ENCODE peak calls at places on chromosomes 5 and 9, in four cellular contexts. U is GM23248, W is WERI-Rb-1, A is brain microvascular endothelial cell. M is an unnamed sample.

GRCh38 chr5:68274847-68275700 is 59.5 kb downstream of the PIK3R1 start:
- DNase-seq in W (no peak), A (no peak), U (no peak), M (no peak)

GRCh38 chr9:128027166-128027539 is 40.0 kb downstream of the NAIF1 start:
- DNase-seq in A (no peak), W (no peak), U (peak), M (no peak)

GRCh38 chr5:126464959-126465358 is 41.8 kb downstream of the GRAMD2B start:
- DNase-seq in A (no peak), U (no peak), W (no peak), M (no peak)

GRCh38 chr5:150320048-150320555 is 17.4 kb upstream of the ARSI start:
- DNase-seq in A (peak), W (no peak), U (peak), M (peak)

GRCh38 chr5:176192094-176192721 is 46.0 kb upstream of the SIMC1 start:
- DNase-seq in W (no peak), U (no peak), A (no peak), M (no peak)

GRCh38 chr5:111415053-111415452 is 97.3 kb downstream of the STARD4 start:
- DNase-seq in W (no peak), A (no peak), U (no peak), M (no peak)

GRCh38 chr5:121144764-121145163 is 680.7 kb downstream of the PRR16 start:
- DNase-seq in A (no peak), W (no peak), U (peak), M (no peak)

GRCh38 chr5:98872679-98873078 is 56.1 kb downstream of the CHD1 start:
- DNase-seq in W (no peak), U (peak), A (peak), M (no peak)

GRCh38 chr9:109910616-109911568 is 130.9 kb downstream of the PALM2AKAP2 start:
- DNase-seq in U (peak), A (peak), W (no peak), M (no peak)

GRCh38 chr9:131671150-131671549 is 68.7 kb downstream of the RAPGEF1 start:
- DNase-seq in A (no peak), U (no peak), W (no peak), M (no peak)

GRCh38 chr9:136159851-136160250 is 41.2 kb upstream of the TMEM250 start:
- DNase-seq in A (no peak), W (no peak), U (no peak), M (no peak)

GRCh38 chr5:107557051-107557658 is 113.6 kb downstream of the EFNA5 start:
- DNase-seq in W (no peak), U (no peak), A (peak), M (no peak)

GRCh38 chr9:108057421-108058136 is 568.0 kb upstream of the KLF4 start:
- DNase-seq in A (peak), W (no peak), U (peak), M (peak)

GRCh38 chr5:92861531-92862285 is 719.3 kb downstream of the NR2F1-AS1 start:
- DNase-seq in A (no peak), U (no peak), W (no peak), M (no peak)

GRCh38 chr9:114321759-114322158 is 1.1 kb upstream of the ORM1 start:
- DNase-seq in W (no peak), U (peak), A (peak), M (no peak)

GRCh38 chr9:98929096-98929495 is 14.6 kb upstream of the COL15A1 start:
- DNase-seq in W (no peak), U (no peak), A (no peak), M (no peak)

GRCh38 chr5:126884269-126884819 is 107.4 kb downstream of the LMNB1 start:
- DNase-seq in A (peak), W (no peak), U (peak), M (no peak)

GRCh38 chr5:58458851-58459275 is 1.0 kb downstream of the PLK2 start:
- DNase-seq in A (no peak), U (peak), W (no peak), M (no peak)

GRCh38 chr9:27387722-27388121 is 90.8 kb upstream of the EQTN start:
- DNase-seq in W (no peak), A (no peak), U (no peak), M (no peak)

GRCh38 chr5:75017971-75018370 is 34.4 kb downstream of the GCNT4 start:
- DNase-seq in U (no peak), W (no peak), A (no peak), M (no peak)

GRCh38 chr9:132896264-132896663 is 17.6 kb downstream of the SPACA9 start:
- DNase-seq in A (no peak), U (no peak), W (no peak), M (no peak)

GRCh38 chr9:132894857-132895846 is 16.5 kb downstream of the SPACA9 start:
- DNase-seq in A (no peak), U (no peak), W (no peak), M (no peak)

GRCh38 chr9:132894343-132894742 is 15.6 kb downstream of the SPACA9 start:
- DNase-seq in U (peak), A (no peak), W (no peak), M (no peak)

GRCh38 chr9:132898043-132898442 is 19.3 kb downstream of the SPACA9 start:
- DNase-seq in A (no peak), U (no peak), W (no peak), M (no peak)

GRCh38 chr9:132896906-132897305 is 18.2 kb downstream of the SPACA9 start:
- DNase-seq in U (peak), A (no peak), W (no peak), M (no peak)
- H3K27ac ChIP-seq in U (no peak), A (no peak), W (no peak), M (no peak)

GRCh38 chr5:142871056-142871879 is 101.1 kb downstream of the ARHGAP26 start:
- DNase-seq in U (no peak), A (no peak), W (no peak), M (no peak)
- H3K27ac ChIP-seq in U (no peak), A (no peak), W (no peak), M (peak)

GRCh38 chr9:37437010-37437409 is 14.5 kb downstream of the GRHPR start:
- DNase-seq in W (no peak), A (no peak), U (no peak), M (no peak)
- H3K27ac ChIP-seq in W (no peak), A (no peak), U (no peak), M (no peak)

GRCh38 chr5:114360816-114361723 is 800 bp upstream of the KCNN2 start:
- DNase-seq in U (no peak), A (no peak), W (peak), M (no peak)

GRCh38 chr5:114361724-114362196 is at the start of gene KCNN2:
- DNase-seq in U (peak), A (peak), W (peak), M (peak)

GRCh38 chr5:114363837-114364236 is 2.0 kb downstream of the KCNN2 start:
- DNase-seq in U (no peak), W (no peak), A (no peak), M (no peak)

GRCh38 chr5:114362977-114363721 is 1.3 kb downstream of the KCNN2 start:
- DNase-seq in U (no peak), W (no peak), A (no peak), M (no peak)

GRCh38 chr5:114362197-114362976 is 517 bp downstream of the KCNN2 start:
- DNase-seq in W (peak), U (peak), A (no peak), M (no peak)
- H3K27ac ChIP-seq in W (no peak), U (no peak), A (no peak), M (peak)

GRCh38 chr5:119338326-119338957 is 17.4 kb upstream of the TNFAIP8 start:
- DNase-seq in U (no peak), W (no peak), A (no peak), M (no peak)
- H3K27ac ChIP-seq in U (no peak), W (no peak), A (no peak), M (no peak)

DNA sequence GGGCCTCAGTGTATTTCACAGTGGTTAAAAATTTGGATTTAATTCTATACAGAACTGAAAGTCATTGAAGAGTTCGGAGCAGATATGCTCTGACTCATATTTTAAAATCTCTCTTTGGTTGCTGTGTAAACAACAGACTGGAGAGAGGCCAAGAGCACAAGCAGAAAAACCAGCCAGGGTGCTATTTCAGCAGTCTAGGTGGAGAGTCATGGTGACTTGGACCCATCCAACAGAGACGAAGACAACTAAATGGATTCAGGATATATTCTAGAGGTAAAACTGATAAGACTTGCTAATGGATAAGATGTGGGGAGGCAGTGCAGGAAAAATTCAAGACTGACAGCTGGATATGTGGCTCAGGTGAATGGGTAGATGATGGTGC is 168.9 kb downstream of the MAPKAP1 start:
- DNase-seq in W (no peak), A (peak), U (peak), M (no peak)
- H3K27ac ChIP-seq in W (no peak), A (peak), U (peak), M (no peak)

GRCh38 chr5:139911425-139912120 is 116.0 kb downstream of the PSD2 start:
- DNase-seq in A (no peak), W (no peak), U (no peak), M (peak)

GRCh38 chr5:139912804-139913203 is 117.2 kb downstream of the PSD2 start:
- DNase-seq in W (no peak), A (no peak), U (no peak), M (peak)

GRCh38 chr5:139908749-139909148 is 113.1 kb downstream of the PSD2 start:
- DNase-seq in W (no peak), U (peak), A (no peak), M (peak)

GRCh38 chr5:139912158-139912557 is 116.5 kb downstream of the PSD2 start:
- DNase-seq in W (no peak), U (no peak), A (no peak), M (no peak)

GRCh38 chr5:139910901-139911300 is 115.3 kb downstream of the PSD2 start:
- DNase-seq in U (no peak), W (no peak), A (no peak), M (peak)
- H3K27ac ChIP-seq in U (no peak), W (no peak), A (no peak), M (no peak)

GRCh38 chr9:95910023-95910706 is 34.7 kb downstream of the ERCC6L2 start:
- DNase-seq in W (no peak), A (no peak), U (no peak), M (no peak)
- H3K27ac ChIP-seq in W (no peak), A (no peak), U (no peak), M (no peak)

M was measured in right atrium auricular region.